ENCODE peak calls at places on chromosomes 12 and 14, in five cellular contexts. Q, X, A, R and W are unnamed samples.

GRCh38 chr12:93403988-93404803 is 26.5 kb downstream of the NUDT4 start:
- DNase-seq in X (no peak), A (no peak), Q (no peak), R (no peak), W (no peak)

GRCh38 chr14:75877292-75877691 is 104.5 kb downstream of the TGFB3 start:
- DNase-seq in R (no peak), A (no peak), Q (no peak), X (peak; percentile 99), W (no peak)

GRCh38 chr12:70660620-70661219 is 23.5 kb upstream of the PTPRB start:
- DNase-seq in X (peak; percentile 91), R (no peak), A (peak; percentile 76), Q (no peak), W (peak; percentile 8)

GRCh38 chr14:101709962-101710891 is 51.3 kb upstream of the PPP2R5C start:
- DNase-seq in Q (no peak), A (peak; percentile 60), X (no peak), R (no peak), W (no peak)

GRCh38 chr14:100408350-100409015 is 85.3 kb downstream of the SLC25A47 start:
- DNase-seq in A (no peak), R (no peak), X (no peak), Q (no peak), W (no peak)

GRCh38 chr14:93068721-93069120 is 47.0 kb downstream of the ITPK1 start:
- DNase-seq in R (no peak), A (no peak), Q (no peak), X (no peak), W (no peak)

GRCh38 chr12:45351921-45352670 is 136.2 kb downstream of the ANO6 start:
- DNase-seq in R (no peak), Q (no peak), X (no peak), A (no peak), W (no peak)

GRCh38 chr14:51396222-51396815 is 156.3 kb downstream of the TMX1 start:
- DNase-seq in X (peak; percentile 98), R (no peak), A (peak; percentile 38), Q (no peak), W (peak; percentile 79)

GRCh38 chr12:67388331-67389163 is 119.4 kb downstream of the CAND1 start:
- DNase-seq in X (no peak), A (no peak), R (no peak), Q (no peak), W (no peak)
- TF ChIP-seq CTCF in X (no peak), A (peak; percentile 16), R (no peak), Q (peak; percentile 70), W (no peak)

GRCh38 chr12:91316825-91317224 is 134.2 kb upstream of the DCN start:
- DNase-seq in R (no peak), A (no peak), X (peak; percentile 66), Q (no peak), W (no peak)
- TF ChIP-seq CTCF in R (no peak), A (no peak), X (no peak), Q (no peak), W (no peak)

GRCh38 chr14:55314449-55314848 is 43.2 kb downstream of the FBXO34 start:
- DNase-seq in X (no peak), A (no peak), R (no peak), Q (no peak), W (no peak)

GRCh38 chr14:55306938-55307589 is 35.8 kb downstream of the FBXO34 start:
- DNase-seq in Q (no peak), A (no peak), R (no peak), X (peak; percentile 68), W (no peak)

GRCh38 chr14:55313480-55313879 is 42.3 kb downstream of the FBXO34 start:
- DNase-seq in A (no peak), X (no peak), R (no peak), Q (no peak), W (no peak)

GRCh38 chr14:55309761-55310365 is 38.6 kb downstream of the FBXO34 start:
- DNase-seq in Q (no peak), R (no peak), A (no peak), X (peak; percentile 66), W (no peak)

DNA sequence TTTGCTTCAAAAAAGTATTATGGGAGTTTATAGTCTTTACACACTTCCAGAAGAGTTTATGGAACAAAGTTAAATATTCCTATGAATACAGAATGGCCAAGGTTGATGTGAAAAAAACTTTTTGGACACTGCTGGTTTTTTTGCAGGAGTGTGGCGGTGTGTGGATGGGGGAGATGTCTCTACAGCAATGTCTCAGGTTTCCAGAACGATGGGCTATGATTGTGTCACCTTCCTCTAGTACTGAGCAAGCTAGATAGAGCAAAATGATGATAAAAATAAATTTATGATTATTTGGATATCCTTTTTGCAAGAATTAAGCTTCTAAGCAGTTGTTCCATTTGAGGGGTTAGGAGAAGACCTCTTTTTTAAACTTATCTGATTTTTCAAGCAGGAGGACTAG is 37.9 kb downstream of the FBXO34 start:
- DNase-seq in R (no peak), Q (no peak), X (no peak), A (no peak), W (no peak)
- TF ChIP-seq CTCF in R (no peak), Q (no peak), X (no peak), A (no peak), W (no peak)

GRCh38 chr14:80434574-80435321 is 223.4 kb upstream of the DIO2 start:
- DNase-seq in Q (no peak), X (peak; percentile 24), R (no peak), A (no peak), W (no peak)
- TF ChIP-seq CTCF in Q (no peak), X (no peak), R (no peak), A (no peak), W (no peak)

GRCh38 chr12:31959701-31960391 is 631 bp downstream of the RESF1 start:
- DNase-seq in Q (no peak), A (peak; percentile 60), R (peak; percentile 78), X (peak; percentile 68), W (peak; percentile 18)
- TF ChIP-seq CTCF in Q (no peak), A (no peak), R (no peak), X (peak; percentile 17), W (peak; percentile 16)

GRCh38 chr14:59267046-59267445 is 78.6 kb downstream of the DAAM1 start:
- DNase-seq in A (no peak), X (no peak), Q (no peak), R (no peak), W (no peak)

GRCh38 chr14:59268011-59268410 is 79.5 kb downstream of the DAAM1 start:
- DNase-seq in X (no peak), R (no peak), Q (no peak), A (peak; percentile 21), W (no peak)

GRCh38 chr14:59265808-59266207 is 77.3 kb downstream of the DAAM1 start:
- DNase-seq in X (no peak), A (no peak), Q (no peak), R (no peak), W (no peak)

GRCh38 chr14:59261334-59261733 is 72.9 kb downstream of the DAAM1 start:
- DNase-seq in R (no peak), A (no peak), Q (no peak), X (no peak), W (no peak)

GRCh38 chr14:59262717-59263469 is 74.4 kb downstream of the DAAM1 start:
- DNase-seq in A (no peak), X (no peak), Q (no peak), R (no peak), W (no peak)
- TF ChIP-seq CTCF in A (no peak), X (peak; percentile 21), Q (no peak), R (peak; percentile 37), W (no peak)

GRCh38 chr12:116916714-116917114 is 6.0 kb downstream of the FBXW8 start:
- DNase-seq in X (peak; percentile 66), A (peak; percentile 69), R (peak; percentile 65), Q (no peak), W (peak; percentile 29)
- TF ChIP-seq CTCF in X (peak; percentile 45), A (peak; percentile 34), R (no peak), Q (no peak), W (peak; percentile 14)

GRCh38 chr12:77830952-77831351 is 258 bp downstream of the NAV3 start:
- DNase-seq in X (no peak), Q (no peak), R (no peak), A (no peak), W (no peak)

GRCh38 chr12:77835982-77836381 is 5.3 kb downstream of the NAV3 start:
- DNase-seq in Q (no peak), A (no peak), X (peak; percentile 84), R (no peak), W (no peak)

GRCh38 chr12:77830502-77830901 is at the start of gene NAV3:
- DNase-seq in R (no peak), X (peak; percentile 86), A (no peak), Q (no peak), W (no peak)

GRCh38 chr12:77834618-77835017 is 3.9 kb downstream of the NAV3 start:
- DNase-seq in R (no peak), Q (no peak), X (no peak), A (no peak), W (no peak)

GRCh38 chr12:77833329-77833728 is 2.6 kb downstream of the NAV3 start:
- DNase-seq in R (no peak), Q (no peak), X (no peak), A (no peak), W (no peak)
- TF ChIP-seq CTCF in R (no peak), Q (no peak), X (no peak), A (no peak), W (no peak)